ENCODE peak calls at places on chromosomes 3 and 15, in four cellular contexts. H is activated T-helper 1 cell treated with anti-CD3 and anti-CD28 coated beads, Interleukin-2, amount 50 U/mL, for 16 hours; U is A172; N is activated CD4-positive, CD25-positive, alpha-beta regulatory T cell. W is an unnamed sample.

GRCh38 chr3:73848173-73848751 is 223.5 kb upstream of the PDZRN3 start:
- DNase-seq in N (no peak), H (no peak), U (no peak), W (no peak)

GRCh38 chr3:72738752-72739520 is 109.3 kb downstream of the SHQ1 start:
- DNase-seq in U (no peak), N (peak; percentile 54), H (peak; percentile 57), W (peak; percentile 67)

GRCh38 chr15:91855241-91855640 is 1.7 kb downstream of the SLCO3A1 start:
- DNase-seq in H (no peak), N (no peak), U (no peak), W (no peak)

GRCh38 chr15:48748535-48748934 is 62.3 kb downstream of the CEP152 start:
- DNase-seq in N (no peak), U (peak; percentile 6), H (no peak), W (no peak)

GRCh38 chr3:107064445-107065060 is 312.7 kb upstream of the CCDC54 start:
- DNase-seq in U (peak; percentile 84), N (peak; percentile 9), H (peak; percentile 14), W (no peak)

GRCh38 chr15:72319360-72319984 is 485 bp downstream of the CELF6 start:
- DNase-seq in U (peak; percentile 45), N (peak; percentile 32), H (peak; percentile 31), W (peak; percentile 66)

GRCh38 chr15:40054746-40055575 is 16.0 kb upstream of the SRP14 start:
- DNase-seq in N (no peak), H (no peak), U (peak; percentile 84), W (peak; percentile 67)

GRCh38 chr3:160451602-160452001 is 2.0 kb upstream of the TRIM59 start:
- DNase-seq in U (no peak), H (no peak), N (no peak), W (no peak)